ENCODE peak calls at places on chromosomes 1 and 21, in six cellular contexts. One of them, this sample, is unnamed.

GRCh38 chr1:224338150-224338838 is 8.3 kb upstream of the NVL start:
- DNase-seq in ovary: no peak
- DNase-seq in EL: no peak
- DNase-seq in pancreas: no peak
- DNase-seq in stimulated activated CD8-positive, alpha-beta memory T cell treated with anti-CD3 and anti-CD28 coated beads, Interleukin-4, amount 100 ng/mL, for 24 hours: no peak
- DNase-seq in endothelial cell: no peak
- DNase-seq in this sample: no peak

GRCh38 chr1:54934869-54935268 is 45.6 kb upstream of the TMEM61 start:
- DNase-seq in ovary: no peak
- DNase-seq in EL: peak; percentile 95
- DNase-seq in pancreas: no peak
- DNase-seq in stimulated activated CD8-positive, alpha-beta memory T cell treated with anti-CD3 and anti-CD28 coated beads, Interleukin-4, amount 100 ng/mL, for 24 hours: no peak
- DNase-seq in endothelial cell: no peak
- DNase-seq in this sample: peak; percentile 79

GRCh38 chr1:162946701-162947100 is 85.7 kb upstream of the CCDC190 start:
- DNase-seq in ovary: no peak
- DNase-seq in EL: no peak
- DNase-seq in pancreas: no peak
- DNase-seq in stimulated activated CD8-positive, alpha-beta memory T cell treated with anti-CD3 and anti-CD28 coated beads, Interleukin-4, amount 100 ng/mL, for 24 hours: no peak
- DNase-seq in endothelial cell: no peak
- DNase-seq in this sample: no peak

GRCh38 chr1:8017495-8018310 is 8.4 kb downstream of the ERRFI1 start:
- DNase-seq in ovary: no peak
- DNase-seq in EL: peak; percentile 79
- DNase-seq in pancreas: no peak
- DNase-seq in stimulated activated CD8-positive, alpha-beta memory T cell treated with anti-CD3 and anti-CD28 coated beads, Interleukin-4, amount 100 ng/mL, for 24 hours: no peak
- DNase-seq in endothelial cell: no peak
- DNase-seq in this sample: peak; percentile 41

GRCh38 chr1:72281144-72281543 is 1.2 kb downstream of the NEGR1 start:
- DNase-seq in ovary: no peak
- DNase-seq in EL: peak; percentile 40
- DNase-seq in pancreas: no peak
- DNase-seq in stimulated activated CD8-positive, alpha-beta memory T cell treated with anti-CD3 and anti-CD28 coated beads, Interleukin-4, amount 100 ng/mL, for 24 hours: no peak
- DNase-seq in endothelial cell: no peak
- DNase-seq in this sample: no peak

GRCh38 chr1:241716915-241717651 is 65.0 kb downstream of the WDR64 start:
- DNase-seq in ovary: no peak
- DNase-seq in EL: peak; percentile 55
- DNase-seq in pancreas: no peak
- DNase-seq in stimulated activated CD8-positive, alpha-beta memory T cell treated with anti-CD3 and anti-CD28 coated beads, Interleukin-4, amount 100 ng/mL, for 24 hours: no peak
- DNase-seq in endothelial cell: no peak
- DNase-seq in this sample: no peak

GRCh38 chr1:3356827-3357457 is 97.5 kb upstream of the ARHGEF16 start:
- DNase-seq in ovary: no peak
- DNase-seq in EL: no peak
- DNase-seq in pancreas: no peak
- DNase-seq in stimulated activated CD8-positive, alpha-beta memory T cell treated with anti-CD3 and anti-CD28 coated beads, Interleukin-4, amount 100 ng/mL, for 24 hours: no peak
- DNase-seq in endothelial cell: no peak
- DNase-seq in this sample: no peak

GRCh38 chr1:56897150-56898004 is 42.8 kb downstream of the C8A start:
- DNase-seq in ovary: no peak
- DNase-seq in EL: no peak
- DNase-seq in pancreas: no peak
- DNase-seq in stimulated activated CD8-positive, alpha-beta memory T cell treated with anti-CD3 and anti-CD28 coated beads, Interleukin-4, amount 100 ng/mL, for 24 hours: no peak
- DNase-seq in endothelial cell: no peak
- DNase-seq in this sample: no peak

GRCh38 chr1:202081992-202082391 is 40.7 kb upstream of the GPR37L1 start:
- DNase-seq in ovary: no peak
- DNase-seq in EL: no peak
- DNase-seq in pancreas: no peak
- DNase-seq in stimulated activated CD8-positive, alpha-beta memory T cell treated with anti-CD3 and anti-CD28 coated beads, Interleukin-4, amount 100 ng/mL, for 24 hours: no peak
- DNase-seq in endothelial cell: no peak
- DNase-seq in this sample: no peak

GRCh38 chr1:109643385-109644230 is 12.3 kb upstream of the GSTM4 start:
- DNase-seq in ovary: peak; percentile 84
- DNase-seq in EL: peak; percentile 71
- DNase-seq in pancreas: peak; percentile 98
- DNase-seq in stimulated activated CD8-positive, alpha-beta memory T cell treated with anti-CD3 and anti-CD28 coated beads, Interleukin-4, amount 100 ng/mL, for 24 hours: peak; percentile 88
- DNase-seq in endothelial cell: peak; percentile 96
- DNase-seq in this sample: peak; percentile 86

GRCh38 chr1:46302091-46303037 is 1.1 kb downstream of the LRRC41 start:
- DNase-seq in ovary: peak; percentile 72
- DNase-seq in EL: no peak
- DNase-seq in pancreas: peak; percentile 84
- DNase-seq in stimulated activated CD8-positive, alpha-beta memory T cell treated with anti-CD3 and anti-CD28 coated beads, Interleukin-4, amount 100 ng/mL, for 24 hours: peak; percentile 42
- DNase-seq in endothelial cell: peak; percentile 68
- DNase-seq in this sample: peak; percentile 75

GRCh38 chr21:15735409-15735808 is 5.6 kb downstream of the USP25 start:
- DNase-seq in ovary: no peak
- DNase-seq in EL: no peak
- DNase-seq in pancreas: no peak
- DNase-seq in stimulated activated CD8-positive, alpha-beta memory T cell treated with anti-CD3 and anti-CD28 coated beads, Interleukin-4, amount 100 ng/mL, for 24 hours: no peak
- DNase-seq in endothelial cell: no peak
- DNase-seq in this sample: no peak

GRCh38 chr1:183301239-183301638 is 115.2 kb downstream of the LAMC2 start:
- DNase-seq in ovary: no peak
- DNase-seq in EL: no peak
- DNase-seq in pancreas: no peak
- DNase-seq in stimulated activated CD8-positive, alpha-beta memory T cell treated with anti-CD3 and anti-CD28 coated beads, Interleukin-4, amount 100 ng/mL, for 24 hours: no peak
- DNase-seq in endothelial cell: no peak
- DNase-seq in this sample: no peak

GRCh38 chr1:229895605-229896004 is 171.4 kb upstream of the GALNT2 start:
- DNase-seq in ovary: no peak
- DNase-seq in EL: no peak
- DNase-seq in pancreas: no peak
- DNase-seq in stimulated activated CD8-positive, alpha-beta memory T cell treated with anti-CD3 and anti-CD28 coated beads, Interleukin-4, amount 100 ng/mL, for 24 hours: no peak
- DNase-seq in endothelial cell: no peak
- DNase-seq in this sample: no peak

GRCh38 chr21:37198989-37199924 is 67.9 kb downstream of the VPS26C start:
- DNase-seq in ovary: no peak
- DNase-seq in EL: peak; percentile 86
- DNase-seq in pancreas: no peak
- DNase-seq in stimulated activated CD8-positive, alpha-beta memory T cell treated with anti-CD3 and anti-CD28 coated beads, Interleukin-4, amount 100 ng/mL, for 24 hours: no peak
- DNase-seq in endothelial cell: no peak
- DNase-seq in this sample: peak; percentile 69

GRCh38 chr1:201886103-201886885 is 2.4 kb upstream of the SHISA4 start:
- DNase-seq in ovary: peak; percentile 14
- DNase-seq in EL: no peak
- DNase-seq in pancreas: peak; percentile 18
- DNase-seq in stimulated activated CD8-positive, alpha-beta memory T cell treated with anti-CD3 and anti-CD28 coated beads, Interleukin-4, amount 100 ng/mL, for 24 hours: no peak
- DNase-seq in endothelial cell: no peak
- DNase-seq in this sample: no peak

GRCh38 chr1:93619507-93620168 is 62.0 kb downstream of the BCAR3 start:
- DNase-seq in ovary: no peak
- DNase-seq in EL: no peak
- DNase-seq in pancreas: no peak
- DNase-seq in stimulated activated CD8-positive, alpha-beta memory T cell treated with anti-CD3 and anti-CD28 coated beads, Interleukin-4, amount 100 ng/mL, for 24 hours: no peak
- DNase-seq in endothelial cell: no peak
- DNase-seq in this sample: no peak

GRCh38 chr21:45859041-45859761 is 122.4 kb upstream of the COL6A1 start:
- DNase-seq in ovary: no peak
- DNase-seq in EL: no peak
- DNase-seq in pancreas: no peak
- DNase-seq in stimulated activated CD8-positive, alpha-beta memory T cell treated with anti-CD3 and anti-CD28 coated beads, Interleukin-4, amount 100 ng/mL, for 24 hours: no peak
- DNase-seq in endothelial cell: no peak
- DNase-seq in this sample: no peak

GRCh38 chr21:42939581-42940413 is 14.4 kb upstream of the ERVH48-1 start:
- DNase-seq in ovary: peak; percentile 82
- DNase-seq in EL: peak; percentile 96
- DNase-seq in pancreas: peak; percentile 25
- DNase-seq in stimulated activated CD8-positive, alpha-beta memory T cell treated with anti-CD3 and anti-CD28 coated beads, Interleukin-4, amount 100 ng/mL, for 24 hours: no peak
- DNase-seq in endothelial cell: no peak
- DNase-seq in this sample: peak; percentile 93

GRCh38 chr1:211833174-211833820 is 2.7 kb upstream of the LPGAT1 start:
- DNase-seq in ovary: no peak
- DNase-seq in EL: no peak
- DNase-seq in pancreas: no peak
- DNase-seq in stimulated activated CD8-positive, alpha-beta memory T cell treated with anti-CD3 and anti-CD28 coated beads, Interleukin-4, amount 100 ng/mL, for 24 hours: no peak
- DNase-seq in endothelial cell: no peak
- DNase-seq in this sample: no peak

GRCh38 chr1:156096640-156097391 is 14.6 kb upstream of the MEX3A start:
- DNase-seq in ovary: peak; percentile 93
- DNase-seq in EL: peak; percentile 86
- DNase-seq in pancreas: peak; percentile 94
- DNase-seq in stimulated activated CD8-positive, alpha-beta memory T cell treated with anti-CD3 and anti-CD28 coated beads, Interleukin-4, amount 100 ng/mL, for 24 hours: peak; percentile 83
- DNase-seq in endothelial cell: peak; percentile 88
- DNase-seq in this sample: peak; percentile 93

GRCh38 chr1:185367218-185367617 is 50.2 kb upstream of the IVNS1ABP start:
- DNase-seq in ovary: no peak
- DNase-seq in EL: no peak
- DNase-seq in pancreas: no peak
- DNase-seq in stimulated activated CD8-positive, alpha-beta memory T cell treated with anti-CD3 and anti-CD28 coated beads, Interleukin-4, amount 100 ng/mL, for 24 hours: no peak
- DNase-seq in endothelial cell: peak; percentile 12
- DNase-seq in this sample: no peak

GRCh38 chr1:25204797-25205441 is 27.4 kb downstream of the SYF2 start:
- DNase-seq in ovary: no peak
- DNase-seq in EL: peak; percentile 73
- DNase-seq in pancreas: no peak
- DNase-seq in stimulated activated CD8-positive, alpha-beta memory T cell treated with anti-CD3 and anti-CD28 coated beads, Interleukin-4, amount 100 ng/mL, for 24 hours: no peak
- DNase-seq in endothelial cell: no peak
- DNase-seq in this sample: peak; percentile 82

GRCh38 chr1:6545276-6545934 is 8.9 kb downstream of the NOL9 start:
- DNase-seq in ovary: no peak
- DNase-seq in EL: no peak
- DNase-seq in pancreas: no peak
- DNase-seq in stimulated activated CD8-positive, alpha-beta memory T cell treated with anti-CD3 and anti-CD28 coated beads, Interleukin-4, amount 100 ng/mL, for 24 hours: no peak
- DNase-seq in endothelial cell: no peak
- DNase-seq in this sample: no peak

GRCh38 chr21:22575165-22575584 is 1577.0 kb downstream of the NCAM2 start:
- DNase-seq in ovary: no peak
- DNase-seq in EL: no peak
- DNase-seq in pancreas: no peak
- DNase-seq in stimulated activated CD8-positive, alpha-beta memory T cell treated with anti-CD3 and anti-CD28 coated beads, Interleukin-4, amount 100 ng/mL, for 24 hours: no peak
- DNase-seq in endothelial cell: peak; percentile 28
- DNase-seq in this sample: no peak

GRCh38 chr21:27108228-27108627 is 141.3 kb upstream of the ADAMTS5 start:
- DNase-seq in ovary: no peak
- DNase-seq in EL: peak; percentile 40
- DNase-seq in pancreas: no peak
- DNase-seq in stimulated activated CD8-positive, alpha-beta memory T cell treated with anti-CD3 and anti-CD28 coated beads, Interleukin-4, amount 100 ng/mL, for 24 hours: no peak
- DNase-seq in endothelial cell: no peak
- DNase-seq in this sample: no peak

GRCh38 chr1:72557446-72558049 is 275.2 kb upstream of the NEGR1 start:
- DNase-seq in ovary: no peak
- DNase-seq in EL: peak; percentile 38
- DNase-seq in pancreas: no peak
- DNase-seq in stimulated activated CD8-positive, alpha-beta memory T cell treated with anti-CD3 and anti-CD28 coated beads, Interleukin-4, amount 100 ng/mL, for 24 hours: no peak
- DNase-seq in endothelial cell: peak; percentile 35
- DNase-seq in this sample: peak; percentile 16